ENCODE peak calls at places on chromosomes 16 and 17, in four cellular contexts. L, X, N and Q are unnamed samples.

GRCh38 chr16:72768611-72769010 is 279.3 kb downstream of the ZFHX3 start:
- DNase-seq in L (no peak), X (no peak), N (no peak), Q (no peak)

GRCh38 chr17:65688307-65688706 is 126.9 kb upstream of the AXIN2 start:
- DNase-seq in L (no peak), X (no peak), N (no peak), Q (no peak)

GRCh38 chr16:52318259-52319008 is 228.5 kb downstream of the TOX3 start:
- DNase-seq in L (no peak), X (no peak), N (no peak), Q (no peak)

GRCh38 chr17:6286239-6286638 is 148.7 kb downstream of the AIPL1 start:
- DNase-seq in L (no peak), X (peak; percentile 24), N (peak; percentile 4), Q (peak; percentile 32)

GRCh38 chr17:47275245-47275984 is 21.8 kb downstream of the ITGB3 start:
- DNase-seq in L (no peak), X (peak; percentile 83), N (no peak), Q (peak; percentile 66)

GRCh38 chr16:5066511-5066910 is 755 bp upstream of the C16orf89 start:
- DNase-seq in L (no peak), X (peak; percentile 0), N (no peak), Q (no peak)

GRCh38 chr16:11689031-11689840 is 21.0 kb downstream of the SNN start:
- DNase-seq in L (peak; percentile 89), X (no peak), N (no peak), Q (no peak)

GRCh38 chr17:39706921-39707337 is 7.1 kb downstream of the ERBB2 start:
- DNase-seq in L (no peak), X (no peak), N (no peak), Q (no peak)

GRCh38 chr16:14321542-14321941 is 250.4 kb downstream of the MRTFB start:
- DNase-seq in L (no peak), X (peak; percentile 75), N (no peak), Q (no peak)

GRCh38 chr16:57764341-57765159 is 29.0 kb downstream of the KATNB1 start:
- DNase-seq in L (peak; percentile 3), X (peak; percentile 99), N (peak; percentile 46), Q (peak; percentile 93)

GRCh38 chr16:51228097-51228659 is 77.1 kb upstream of the SALL1 start:
- DNase-seq in L (no peak), X (no peak), N (no peak), Q (no peak)

GRCh38 chr17:71176315-71176714 is 944.5 kb upstream of the SOX9 start:
- DNase-seq in L (no peak), X (no peak), N (no peak), Q (no peak)

GRCh38 chr16:47136101-47136820 is 7.5 kb downstream of the NETO2 start:
- DNase-seq in L (no peak), X (no peak), N (peak; percentile 13), Q (no peak)

GRCh38 chr17:55056530-55056929 is 88.0 kb downstream of the STXBP4 start:
- DNase-seq in L (no peak), X (no peak), N (peak; percentile 31), Q (no peak)

GRCh38 chr17:75194879-75195278 is 10.6 kb upstream of the NUP85 start:
- DNase-seq in L (no peak), X (no peak), N (no peak), Q (no peak)

GRCh38 chr17:40452921-40453378 is 9.7 kb downstream of the IGFBP4 start:
- DNase-seq in L (no peak), X (no peak), N (no peak), Q (no peak)

GRCh38 chr17:50396261-50397110 is 837 bp downstream of the LRRC59 start:
- DNase-seq in L (no peak), X (peak; percentile 37), N (peak; percentile 38), Q (peak; percentile 44)

GRCh38 chr16:88472042-88472441 is 19.0 kb downstream of the ZFPM1 start:
- DNase-seq in L (no peak), X (no peak), N (no peak), Q (no peak)

GRCh38 chr16:13453938-13454553 is 465.9 kb upstream of the ERCC4 start:
- DNase-seq in L (no peak), X (peak; percentile 26), N (peak; percentile 38), Q (peak; percentile 9)

GRCh38 chr16:50857881-50858280 is 116.0 kb downstream of the CYLD start:
- DNase-seq in L (no peak), X (no peak), N (no peak), Q (no peak)

GRCh38 chr16:30535777-30536190 is 1.1 kb upstream of the ZNF747 start:
- DNase-seq in L (peak; percentile 34), X (peak; percentile 86), N (peak; percentile 76), Q (peak; percentile 75)

GRCh38 chr17:27531469-27531948 is 75.3 kb downstream of the KSR1 start:
- DNase-seq in L (no peak), X (no peak), N (no peak), Q (no peak)

GRCh38 chr17:17439971-17440843 is 36.6 kb upstream of the MED9 start:
- DNase-seq in L (peak; percentile 15), X (peak; percentile 63), N (peak; percentile 77), Q (peak; percentile 71)

GRCh38 chr17:57459286-57459915 is 203.1 kb downstream of the MSI2 start:
- DNase-seq in L (no peak), X (peak; percentile 67), N (peak; percentile 100), Q (no peak)
- TF ChIP-seq BHLHE40 in L (peak; percentile 73), X (peak; percentile 62), N (no peak), Q (no peak)

GRCh38 chr17:80891096-80892018 is 100.3 kb upstream of the CHMP6 start:
- DNase-seq in L (peak; percentile 56), X (peak; percentile 73), N (no peak), Q (peak; percentile 35)
- TF ChIP-seq TARDBP in L (no peak), X (no peak), N (no peak), Q (no peak)

GRCh38 chr17:35448214-35448898 is at the start of gene SLFN13:
- DNase-seq in L (peak; percentile 78), X (peak; percentile 61), N (no peak), Q (no peak)
- TF ChIP-seq FOXK2 in L (no peak), X (no peak), N (no peak), Q (no peak)

DNA sequence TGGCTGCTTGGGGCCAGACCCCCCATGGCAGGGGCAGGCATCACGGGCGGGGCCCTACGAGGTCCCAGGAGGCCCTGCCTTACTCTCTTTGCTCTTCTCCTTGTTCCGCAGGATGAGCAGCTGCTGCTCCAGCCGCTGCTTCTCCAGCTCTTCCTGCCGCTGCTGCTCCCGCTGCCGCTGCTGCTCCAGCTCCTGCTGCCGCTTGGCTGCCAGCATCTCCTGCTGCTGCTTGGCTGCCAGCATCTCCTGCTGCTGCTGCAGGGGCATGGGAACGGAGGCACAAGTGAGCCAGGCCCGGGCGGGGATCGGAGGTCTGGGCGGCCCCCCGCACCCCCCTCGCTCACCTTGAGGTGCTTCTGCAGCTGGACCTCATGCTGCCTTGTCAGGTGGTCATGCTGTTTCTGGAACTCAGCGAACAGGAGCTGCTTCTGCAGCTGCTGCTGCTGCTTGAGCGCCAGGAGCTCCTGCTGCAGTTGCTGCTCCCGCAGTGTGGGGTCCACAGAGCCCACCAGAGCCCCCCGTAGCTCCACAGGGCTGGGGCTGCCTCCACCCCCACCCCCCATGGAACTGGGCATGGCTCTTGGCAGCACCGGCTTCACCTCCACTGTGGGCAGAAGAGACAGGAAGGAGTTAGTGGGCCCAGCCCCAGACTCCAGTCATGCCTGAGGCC is 22.8 kb downstream of the G6PC3 start:
- DNase-seq in L (no peak), X (no peak), N (no peak), Q (no peak)
- TF ChIP-seq BHLHE40 in L (no peak), X (no peak), N (no peak), Q (no peak)